ENCODE peak calls at places on chromosomes 7 and 10, in seven cellular contexts. One of them, this sample, is unnamed.

GRCh38 chr7:36036590-36036989 is 116.5 kb upstream of the EEPD1 start:
- DNase-seq in GF-D8: no peak
- DNase-seq in activated T-helper 9 cell treated with anti-CD3 and anti-CD28 coated beads, Interleukin-2, amount 50 U/mL, for 16 hours: no peak
- DNase-seq in left colon: no peak
- DNase-seq in hepatic stellate cell: no peak
- DNase-seq in naive thymus-derived CD8-positive, alpha-beta T cell: no peak
- DNase-seq in H9: no peak
- DNase-seq in this sample: no peak

GRCh38 chr7:28588606-28589005 is 176.3 kb downstream of the CREB5 start:
- DNase-seq in GF-D8: no peak
- DNase-seq in activated T-helper 9 cell treated with anti-CD3 and anti-CD28 coated beads, Interleukin-2, amount 50 U/mL, for 16 hours: no peak
- DNase-seq in left colon: no peak
- DNase-seq in hepatic stellate cell: no peak
- DNase-seq in naive thymus-derived CD8-positive, alpha-beta T cell: no peak
- DNase-seq in H9: no peak
- DNase-seq in this sample: no peak

GRCh38 chr7:47371733-47372368 is 210.1 kb downstream of the TNS3 start:
- DNase-seq in GF-D8: no peak
- DNase-seq in activated T-helper 9 cell treated with anti-CD3 and anti-CD28 coated beads, Interleukin-2, amount 50 U/mL, for 16 hours: no peak
- DNase-seq in left colon: peak; percentile 91
- DNase-seq in hepatic stellate cell: peak; percentile 37
- DNase-seq in naive thymus-derived CD8-positive, alpha-beta T cell: no peak
- DNase-seq in H9: no peak
- DNase-seq in this sample: no peak

GRCh38 chr10:72812798-72813430 is 80.6 kb upstream of the OIT3 start:
- DNase-seq in GF-D8: no peak
- DNase-seq in activated T-helper 9 cell treated with anti-CD3 and anti-CD28 coated beads, Interleukin-2, amount 50 U/mL, for 16 hours: no peak
- DNase-seq in left colon: no peak
- DNase-seq in hepatic stellate cell: peak; percentile 35
- DNase-seq in naive thymus-derived CD8-positive, alpha-beta T cell: no peak
- DNase-seq in H9: no peak
- DNase-seq in this sample: no peak

GRCh38 chr10:124708922-124709520 is 35.2 kb downstream of the FAM53B start:
- DNase-seq in GF-D8: no peak
- DNase-seq in activated T-helper 9 cell treated with anti-CD3 and anti-CD28 coated beads, Interleukin-2, amount 50 U/mL, for 16 hours: no peak
- DNase-seq in left colon: no peak
- DNase-seq in hepatic stellate cell: no peak
- DNase-seq in naive thymus-derived CD8-positive, alpha-beta T cell: no peak
- DNase-seq in H9: no peak
- DNase-seq in this sample: no peak

GRCh38 chr10:72612203-72612826 is 13.6 kb downstream of the MICU1 start:
- DNase-seq in GF-D8: no peak
- DNase-seq in activated T-helper 9 cell treated with anti-CD3 and anti-CD28 coated beads, Interleukin-2, amount 50 U/mL, for 16 hours: no peak
- DNase-seq in left colon: no peak
- DNase-seq in hepatic stellate cell: no peak
- DNase-seq in naive thymus-derived CD8-positive, alpha-beta T cell: no peak
- DNase-seq in H9: no peak
- DNase-seq in this sample: no peak

GRCh38 chr7:151825711-151826110 is 51.2 kb downstream of the PRKAG2 start:
- DNase-seq in GF-D8: no peak
- DNase-seq in activated T-helper 9 cell treated with anti-CD3 and anti-CD28 coated beads, Interleukin-2, amount 50 U/mL, for 16 hours: no peak
- DNase-seq in left colon: no peak
- DNase-seq in hepatic stellate cell: no peak
- DNase-seq in naive thymus-derived CD8-positive, alpha-beta T cell: no peak
- DNase-seq in H9: no peak
- DNase-seq in this sample: no peak

GRCh38 chr10:78316451-78316931 is 282.8 kb downstream of the RPS24 start:
- DNase-seq in GF-D8: no peak
- DNase-seq in activated T-helper 9 cell treated with anti-CD3 and anti-CD28 coated beads, Interleukin-2, amount 50 U/mL, for 16 hours: no peak
- DNase-seq in left colon: no peak
- DNase-seq in hepatic stellate cell: no peak
- DNase-seq in naive thymus-derived CD8-positive, alpha-beta T cell: no peak
- DNase-seq in H9: no peak
- DNase-seq in this sample: no peak

GRCh38 chr7:107708956-107709355 is 35.0 kb upstream of the CBLL1 start:
- DNase-seq in GF-D8: no peak
- DNase-seq in activated T-helper 9 cell treated with anti-CD3 and anti-CD28 coated beads, Interleukin-2, amount 50 U/mL, for 16 hours: no peak
- DNase-seq in left colon: no peak
- DNase-seq in hepatic stellate cell: no peak
- DNase-seq in naive thymus-derived CD8-positive, alpha-beta T cell: no peak
- DNase-seq in H9: no peak
- DNase-seq in this sample: no peak

GRCh38 chr10:16779375-16779774 is 37.8 kb downstream of the RSU1 start:
- DNase-seq in GF-D8: no peak
- DNase-seq in activated T-helper 9 cell treated with anti-CD3 and anti-CD28 coated beads, Interleukin-2, amount 50 U/mL, for 16 hours: peak; percentile 55
- DNase-seq in left colon: no peak
- DNase-seq in hepatic stellate cell: no peak
- DNase-seq in naive thymus-derived CD8-positive, alpha-beta T cell: no peak
- DNase-seq in H9: no peak
- DNase-seq in this sample: no peak